ENCODE peak calls at places on chromosome 17, in nine cellular contexts. C is psoas muscle; J is ascending aorta; H is HCT116; G is CD8-positive, alpha-beta T cell; F is CD4-positive, alpha-beta T cell; T is endothelial cell of umbilical vein; O is sigmoid colon; X is SK-N-SH. Z is an unnamed sample.

GRCh38 chr17:16980061-16980460 is 8.1 kb upstream of the TNFRSF13B start:
- DNase-seq in C (no peak), J (no peak), H (no peak), G (no peak), F (no peak), T (no peak), O (no peak), X (no peak), Z (no peak)

GRCh38 chr17:74235040-74235581 is 21.7 kb downstream of the TTYH2 start:
- DNase-seq in C (no peak), J (no peak), H (no peak), G (no peak), F (no peak), T (no peak), O (no peak), X (no peak), Z (no peak)

GRCh38 chr17:50265690-50266306 is 8.5 kb upstream of the TMEM92 start:
- DNase-seq in C (no peak), J (peak), H (no peak), G (no peak), F (no peak), T (no peak), O (no peak), X (peak), Z (no peak)

GRCh38 chr17:38660097-38661026 is 14.4 kb downstream of the EPOP start:
- DNase-seq in C (no peak), J (no peak), H (no peak), G (no peak), F (no peak), T (no peak), O (peak), X (no peak), Z (no peak)

GRCh38 chr17:65220732-65221131 is 83.6 kb downstream of the RGS9 start:
- DNase-seq in C (no peak), J (no peak), H (peak), G (no peak), F (no peak), T (no peak), O (no peak), X (no peak), Z (no peak)

GRCh38 chr17:45103269-45103795 is 29.0 kb downstream of the PLCD3 start:
- DNase-seq in C (no peak), J (no peak), H (no peak), G (no peak), F (no peak), T (no peak), O (no peak), X (no peak), Z (no peak)

GRCh38 chr17:74814453-74814852 is 38.3 kb upstream of the NAT9 start:
- DNase-seq in C (no peak), J (no peak), H (no peak), G (no peak), F (no peak), T (peak), O (no peak), X (peak), Z (no peak)

GRCh38 chr17:74757502-74757901 is 9.1 kb downstream of the NHERF1 start:
- DNase-seq in C (no peak), J (no peak), H (no peak), G (peak), F (no peak), T (no peak), O (no peak), X (peak), Z (no peak)

GRCh38 chr17:64403881-64404460 is 13.3 kb upstream of the PECAM1 start:
- DNase-seq in C (no peak), J (no peak), H (no peak), G (no peak), F (no peak), T (no peak), O (peak), X (no peak), Z (no peak)

GRCh38 chr17:20066253-20066652 is 57.1 kb downstream of the SPECC1 start:
- DNase-seq in C (peak), J (peak), H (no peak), G (no peak), F (no peak), T (no peak), O (peak), X (no peak), Z (no peak)

GRCh38 chr17:65055708-65056638 is 567 bp downstream of the GNA13 start:
- DNase-seq in C (peak), J (peak), H (peak), G (peak), F (peak), T (peak), O (peak), X (peak), Z (peak)

GRCh38 chr17:76473541-76473985 is 6.2 kb downstream of the AANAT start:
- DNase-seq in C (no peak), J (no peak), H (no peak), G (no peak), F (no peak), T (no peak), O (no peak), X (peak), Z (no peak)
- TF ChIP-seq CTCF in C (peak), J (no peak), H (no peak), G (no peak), F (no peak), T (no peak), O (no peak), X (peak), Z (peak)

GRCh38 chr17:29615048-29615385 is 7.7 kb downstream of the CORO6 start:
- DNase-seq in C (peak), J (peak), H (no peak), G (peak), F (peak), T (no peak), O (no peak), X (peak), Z (no peak)
- TF ChIP-seq CTCF in C (no peak), J (no peak), H (no peak), G (no peak), F (no peak), T (no peak), O (no peak), X (no peak), Z (no peak)

GRCh38 chr17:39704821-39705551 is 5.1 kb downstream of the ERBB2 start:
- DNase-seq in C (no peak), J (peak), H (no peak), G (no peak), F (no peak), T (no peak), O (no peak), X (no peak), Z (no peak)
- TF ChIP-seq CTCF in C (peak), J (peak), H (no peak), G (no peak), F (no peak), T (no peak), O (no peak), X (peak), Z (no peak)

GRCh38 chr17:21285164-21286065 is 904 bp downstream of the MAP2K3 start:
- DNase-seq in C (no peak), J (no peak), H (no peak), G (no peak), F (no peak), T (peak), O (peak), X (peak), Z (no peak)
- TF ChIP-seq CTCF in C (no peak), J (no peak), H (no peak), G (no peak), F (no peak), T (no peak), O (no peak), X (no peak), Z (no peak)

GRCh38 chr17:48068491-48068961 is 20.4 kb downstream of the NFE2L1 start:
- DNase-seq in C (no peak), J (no peak), H (no peak), G (no peak), F (no peak), T (no peak), O (peak), X (no peak), Z (no peak)
- TF ChIP-seq CTCF in C (no peak), J (no peak), H (no peak), G (no peak), F (no peak), T (peak), O (no peak), X (peak), Z (peak)

GRCh38 chr17:81228834-81229665 is 6.3 kb upstream of the CEP131 start:
- DNase-seq in C (no peak), J (no peak), H (no peak), G (no peak), F (no peak), T (no peak), O (no peak), X (no peak), Z (no peak)

GRCh38 chr17:81229666-81229920 is 6.8 kb upstream of the CEP131 start:
- DNase-seq in C (no peak), J (no peak), H (no peak), G (no peak), F (no peak), T (no peak), O (no peak), X (no peak), Z (no peak)

GRCh38 chr17:81231121-81231645 is 7.7 kb downstream of the TEPSIN start:
- DNase-seq in C (no peak), J (no peak), H (no peak), G (no peak), F (no peak), T (no peak), O (no peak), X (no peak), Z (no peak)

GRCh38 chr17:81231766-81232581 is 6.9 kb downstream of the TEPSIN start:
- DNase-seq in C (no peak), J (no peak), H (no peak), G (no peak), F (no peak), T (no peak), O (no peak), X (no peak), Z (no peak)

DNA sequence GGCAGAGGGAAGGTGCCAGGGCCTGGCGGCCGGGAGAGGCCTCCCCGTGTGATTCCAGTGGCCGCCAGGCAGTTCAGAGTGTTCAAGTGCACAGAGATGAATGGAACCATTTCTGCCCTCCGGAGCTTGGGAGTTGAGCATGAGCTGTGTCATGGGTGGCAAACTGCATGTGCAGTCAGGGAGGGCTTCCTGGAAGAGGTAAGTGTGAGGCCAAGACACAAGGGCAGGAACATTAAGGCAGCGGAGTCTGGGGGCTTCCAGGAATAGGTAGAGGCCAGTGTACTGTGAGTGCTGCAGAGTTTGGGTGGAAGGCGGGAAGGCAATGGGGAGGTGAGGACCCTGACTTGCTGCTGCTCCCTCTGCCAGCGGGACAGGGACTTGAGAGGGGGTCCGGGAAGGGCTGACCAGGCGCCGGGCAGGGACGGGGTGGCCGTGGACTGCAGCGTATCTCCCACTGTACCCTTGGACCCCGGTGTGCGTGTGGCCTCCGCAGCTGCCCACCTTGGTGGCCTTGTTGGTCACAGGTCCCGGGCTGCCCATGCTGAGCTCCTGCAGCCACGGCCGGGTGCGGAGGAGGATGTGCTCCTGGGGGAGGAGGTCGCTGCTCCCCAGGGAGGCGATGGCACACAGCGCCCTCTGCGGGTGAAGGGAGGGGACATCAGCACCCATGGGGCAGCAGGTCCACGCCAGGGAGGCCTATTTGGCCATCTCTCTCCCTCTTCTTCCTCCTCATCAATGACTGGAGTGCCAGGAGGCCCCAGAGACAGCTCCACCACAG is 7.5 kb upstream of the CEP131 start:
- DNase-seq in C (peak), J (no peak), H (no peak), G (no peak), F (no peak), T (no peak), O (no peak), X (peak), Z (no peak)
- TF ChIP-seq CTCF in C (no peak), J (no peak), H (no peak), G (no peak), F (no peak), T (no peak), O (no peak), X (peak), Z (peak)

DNA sequence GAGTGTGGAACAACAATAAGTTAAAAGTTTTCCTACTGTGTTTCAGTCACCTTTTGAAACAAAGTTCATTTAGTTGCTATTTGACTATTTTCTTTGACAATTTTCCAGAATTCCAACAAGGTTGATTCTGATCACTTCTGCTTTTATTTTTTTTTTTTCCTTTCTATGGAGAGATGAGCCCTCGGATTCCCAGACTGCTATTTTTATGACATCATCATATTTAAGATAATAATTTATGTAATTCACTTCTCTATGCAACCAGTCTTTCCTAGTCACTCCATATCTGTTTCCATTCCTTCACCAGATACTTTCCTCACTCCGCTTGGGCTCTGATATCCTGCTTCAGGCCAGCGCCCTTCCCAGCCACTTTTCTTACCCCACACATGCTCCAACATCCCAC is 8.1 kb downstream of the OR4D2 start:
- DNase-seq in C (no peak), J (no peak), H (no peak), G (no peak), F (no peak), T (no peak), O (no peak), X (no peak), Z (no peak)
- TF ChIP-seq CTCF in C (no peak), J (no peak), H (no peak), G (no peak), F (no peak), T (no peak), O (no peak), X (no peak), Z (no peak)